ENCODE peak calls at places on chromosomes 11 and 22, in five cellular contexts. X is neuronal stem cell, N is H9, C is H1, W is mesenchymal stem cell. R is an unnamed sample.
A peak's percentile ranks its signal among the peaks of the same experiment; 100 is the strongest.

GRCh38 chr22:49788492-49788891 is 39.2 kb downstream of the BRD1 start:
- DNase-seq in C (no peak), X (no peak), W (peak; percentile 10), N (no peak), R (no peak)

GRCh38 chr22:35465109-35465701 is 65.3 kb downstream of the MCM5 start:
- DNase-seq in C (no peak), W (no peak), X (no peak), N (no peak), R (no peak)

GRCh38 chr11:119352857-119353260 is 6.4 kb upstream of the MFRP start:
- DNase-seq in C (no peak), X (no peak), W (peak; percentile 48), N (peak; percentile 38), R (no peak)

GRCh38 chr22:19962909-19963806 is 21.5 kb upstream of the TXNRD2 start:
- DNase-seq in W (peak; percentile 81), X (no peak), N (peak; percentile 92), C (no peak), R (peak; percentile 99)

GRCh38 chr11:107473797-107474196 is 16.2 kb upstream of the CWF19L2 start:
- DNase-seq in C (no peak), X (no peak), W (no peak), N (no peak), R (no peak)

GRCh38 chr11:117597083-117597482 is 199.9 kb downstream of the DSCAML1 start:
- DNase-seq in C (no peak), W (peak; percentile 30), X (peak; percentile 66), N (peak; percentile 78), R (peak; percentile 55)

GRCh38 chr22:46339956-46340355 is 4.4 kb downstream of the TRMU start:
- DNase-seq in X (no peak), N (no peak), C (no peak), W (no peak), R (no peak)

GRCh38 chr11:2362414-2362813 is 14.7 kb upstream of the CD81 start:
- DNase-seq in W (no peak), N (no peak), C (no peak), X (no peak), R (no peak)

GRCh38 chr22:26416670-26417270 is 12.3 kb upstream of the ASPHD2 start:
- DNase-seq in W (peak; percentile 46), N (peak; percentile 80), X (no peak), C (peak; percentile 70), R (peak; percentile 97)

GRCh38 chr22:19291218-19291579 is 320 bp downstream of the CLTCL1 start:
- DNase-seq in X (no peak), N (peak; percentile 32), W (no peak), C (no peak), R (no peak)

GRCh38 chr11:59802639-59803176 is 7.9 kb downstream of the MRPL16 start:
- DNase-seq in N (no peak), X (peak; percentile 4), C (no peak), W (peak; percentile 70), R (peak; percentile 9)

GRCh38 chr11:108858624-108859023 is 193.8 kb downstream of the DDX10 start:
- DNase-seq in C (no peak), X (no peak), N (no peak), W (no peak), R (no peak)

GRCh38 chr22:24471570-24471969 is 23.6 kb upstream of the UPB1 start:
- DNase-seq in C (no peak), X (no peak), N (no peak), W (no peak), R (no peak)

GRCh38 chr11:95699631-95700470 is 89.7 kb downstream of the FAM76B start:
- DNase-seq in C (no peak), X (no peak), W (peak; percentile 30), N (no peak), R (no peak)

GRCh38 chr22:47168441-47168840 is 406.0 kb downstream of the TBC1D22A start:
- DNase-seq in N (no peak), X (no peak), C (no peak), W (no peak), R (no peak)

GRCh38 chr11:66707486-66707885 is 21.5 kb downstream of the SPTBN2 start:
- DNase-seq in X (no peak), W (no peak), N (no peak), C (no peak), R (no peak)

GRCh38 chr22:29302681-29303465 is 3.6 kb upstream of the GAS2L1 start:
- DNase-seq in C (no peak), W (no peak), N (peak; percentile 57), X (no peak), R (peak; percentile 37)

GRCh38 chr22:40329466-40329865 is 16.8 kb upstream of the ADSL start:
- DNase-seq in X (no peak), W (no peak), N (no peak), C (no peak), R (peak; percentile 53)

GRCh38 chr11:34269694-34270245 is 88.0 kb downstream of the ABTB2 start:
- DNase-seq in W (no peak), X (no peak), C (no peak), N (no peak), R (peak; percentile 24)

GRCh38 chr11:116702772-116703360 is 69.9 kb downstream of the BUD13 start:
- DNase-seq in C (no peak), W (no peak), X (no peak), N (no peak), R (no peak)

GRCh38 chr11:89182773-89183172 is 5.1 kb downstream of the TYR start:
- DNase-seq in C (no peak), N (no peak), W (no peak), X (no peak), R (no peak)

GRCh38 chr11:72758690-72759389 is 6.6 kb upstream of the ARAP1 start:
- DNase-seq in X (no peak), N (no peak), W (peak; percentile 87), C (no peak), R (no peak)

GRCh38 chr22:35470903-35471321 is 69.7 kb upstream of the RASD2 start:
- DNase-seq in C (no peak), N (no peak), W (peak; percentile 46), X (no peak), R (peak; percentile 64)

GRCh38 chr11:1389103-1389931 is 417 bp upstream of the BRSK2 start:
- DNase-seq in W (peak; percentile 96), X (peak; percentile 97), C (peak; percentile 94), N (peak; percentile 98), R (peak; percentile 96)

GRCh38 chr11:16777576-16777975 is 39.1 kb downstream of the C11orf58 start:
- DNase-seq in X (no peak), C (no peak), W (no peak), N (no peak), R (no peak)

GRCh38 chr11:35531246-35531645 is 5.8 kb upstream of the PAMR1 start:
- DNase-seq in X (no peak), C (no peak), W (no peak), N (no peak), R (no peak)

GRCh38 chr11:58334708-58335107 is 24.2 kb downstream of the OR5B17 start:
- DNase-seq in N (no peak), C (no peak), X (no peak), W (peak; percentile 55), R (peak; percentile 47)

GRCh38 chr11:105100976-105101630 is 38.5 kb downstream of the CARD18 start:
- DNase-seq in W (no peak), N (no peak), X (no peak), C (no peak), R (no peak)

GRCh38 chr11:125592305-125593112 is at the start of gene STT3A:
- DNase-seq in X (peak; percentile 100), N (peak; percentile 100), C (peak; percentile 98), W (peak; percentile 100), R (peak; percentile 100)
- H2BK12ac ChIP-seq in X (no peak within 1 kb of the TSS), N (no peak within 1 kb of the TSS), C (peak within 1 kb of the TSS; percentile 14), W (peak within 1 kb of the TSS; percentile 66), R (no peak within 1 kb of the TSS)

DNA sequence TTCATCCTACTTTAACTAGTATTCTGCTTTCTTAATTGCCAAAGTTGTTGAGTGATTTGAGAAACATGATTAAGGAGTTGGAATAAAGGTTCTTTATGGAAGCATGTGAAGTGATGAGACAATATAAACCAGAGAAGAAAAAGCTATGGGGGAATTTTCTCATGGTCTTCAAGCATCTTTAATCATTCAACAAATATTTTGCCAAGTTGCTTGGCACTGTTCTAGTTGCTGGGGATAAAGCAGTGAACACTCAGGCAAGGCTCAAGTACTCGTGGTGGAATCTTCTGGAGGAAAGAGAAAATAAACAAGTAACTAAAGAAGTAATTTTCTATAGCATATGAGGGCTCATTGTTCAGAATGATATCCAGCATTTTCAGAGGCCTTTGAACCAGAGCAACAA is 9.2 kb upstream of the PIWIL4 start:
- DNase-seq in C (no peak), W (no peak), N (no peak), X (no peak), R (no peak)
- H2BK12ac ChIP-seq in C (no peak overlapping the region), W (no peak overlapping the region), N (no peak overlapping the region), X (no peak overlapping the region), R (no peak overlapping the region)

GRCh38 chr22:21945453-21946261 is 7.0 kb downstream of the PPM1F start:
- DNase-seq in W (no peak), C (no peak), N (no peak), X (no peak), R (no peak)
- H2BK12ac ChIP-seq in W (no peak overlapping the region), C (no peak overlapping the region), N (no peak overlapping the region), X (no peak overlapping the region), R (no peak overlapping the region)

DNA sequence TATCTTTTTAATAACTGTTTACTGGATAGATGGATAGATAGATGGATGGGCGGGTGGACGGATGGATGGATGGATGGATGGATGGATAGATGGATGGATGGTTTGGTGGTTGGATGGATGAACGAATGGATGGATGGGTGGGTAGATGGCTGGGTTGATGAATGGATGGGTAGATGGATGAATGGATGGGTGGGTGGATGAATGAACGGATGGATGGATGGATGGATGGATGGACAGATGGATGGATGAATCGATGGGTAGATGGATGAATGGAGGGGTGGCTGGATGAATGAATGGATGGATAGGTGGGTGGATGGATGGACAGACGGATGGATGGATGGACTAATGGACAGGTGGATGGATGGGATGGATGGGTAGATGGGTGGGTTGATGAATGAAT is 13.8 kb upstream of the SLC22A12 start:
- DNase-seq in N (no peak), C (no peak), W (no peak), X (no peak), R (no peak)
- H2BK12ac ChIP-seq in N (no peak overlapping the region), C (no peak overlapping the region), W (no peak overlapping the region), X (no peak overlapping the region), R (no peak overlapping the region)

R was measured in trophoblast cell.